ENCODE peak calls at places on chromosomes 3 and 15, in seven cellular contexts. J, N, R, L, Q, K and G are unnamed samples.

GRCh38 chr3:94349310-94349848 is 286.5 kb downstream of the NSUN3 start:
- DNase-seq in Q (no peak), K (no peak), L (no peak), N (no peak), R (no peak), J (no peak), G (no peak)

GRCh38 chr15:74808073-74808839 is 4.4 kb upstream of the LMAN1L start:
- DNase-seq in K (no peak), J (no peak), R (no peak), Q (no peak), N (peak), L (no peak), G (peak)

GRCh38 chr3:58497074-58497473 is 5.2 kb downstream of the KCTD6 start:
- DNase-seq in Q (no peak), N (peak), J (no peak), K (no peak), L (peak), R (peak), G (peak)

GRCh38 chr3:156776046-156776445 is 50.1 kb upstream of the LEKR1 start:
- DNase-seq in J (no peak), L (no peak), R (no peak), K (no peak), Q (no peak), N (no peak), G (no peak)

GRCh38 chr3:190532626-190533155 is 18.8 kb downstream of the IL1RAP start:
- DNase-seq in N (no peak), R (no peak), K (no peak), J (no peak), Q (no peak), L (no peak), G (no peak)

GRCh38 chr15:29097971-29098370 is 171.7 kb downstream of the NSMCE3 start:
- DNase-seq in N (no peak), K (no peak), J (no peak), Q (no peak), L (no peak), R (no peak), G (no peak)

GRCh38 chr15:31262143-31262530 is 64.5 kb upstream of the KLF13 start:
- DNase-seq in N (no peak), K (no peak), J (no peak), Q (no peak), R (no peak), L (no peak), G (no peak)

GRCh38 chr3:177597325-177598109 is 400.2 kb upstream of the TBL1XR1 start:
- DNase-seq in R (peak), L (peak), J (peak), Q (peak), K (no peak), N (peak), G (peak)

GRCh38 chr3:24332092-24332491 is 162.6 kb downstream of the THRB start:
- DNase-seq in L (no peak), N (no peak), R (no peak), K (no peak), Q (no peak), J (no peak), G (no peak)

GRCh38 chr3:69290006-69290405 is 95.9 kb downstream of the FRMD4B start:
- DNase-seq in L (peak), J (no peak), Q (no peak), R (no peak), K (no peak), N (no peak), G (no peak)

GRCh38 chr3:169528289-169528688 is 135.2 kb downstream of the MECOM start:
- DNase-seq in N (peak), K (no peak), L (no peak), Q (no peak), J (peak), R (peak), G (peak)

GRCh38 chr15:90234519-90234988 is 545 bp downstream of the GDPGP1 start:
- DNase-seq in L (peak), K (no peak), J (peak), Q (peak), R (peak), N (peak), G (peak)

GRCh38 chr15:59999558-60000112 is 4.5 kb upstream of the FOXB1 start:
- DNase-seq in N (no peak), J (no peak), Q (no peak), L (no peak), R (no peak), K (no peak), G (no peak)

GRCh38 chr15:72932461-72932860 is 119.8 kb upstream of the NEO1 start:
- DNase-seq in L (no peak), R (no peak), J (no peak), Q (no peak), K (no peak), N (no peak), G (no peak)

GRCh38 chr3:108552267-108553159 is 36.7 kb downstream of the CIP2A start:
- DNase-seq in K (no peak), J (peak), L (peak), N (peak), Q (peak), R (peak), G (peak)

GRCh38 chr3:115823083-115823482 is 199.8 kb downstream of the GAP43 start:
- DNase-seq in J (no peak), R (no peak), K (no peak), L (no peak), N (no peak), Q (no peak), G (no peak)

GRCh38 chr3:97125902-97126499 is 311.6 kb downstream of the EPHA6 start:
- DNase-seq in L (no peak), R (no peak), N (no peak), J (no peak), Q (no peak), K (no peak), G (no peak)

GRCh38 chr3:89113887-89114840 is 6.7 kb downstream of the EPHA3 start:
- DNase-seq in J (peak), K (peak), N (peak), L (peak), R (peak), Q (peak), G (peak)

GRCh38 chr3:43782541-43782940 is 91.8 kb downstream of the ABHD5 start:
- DNase-seq in L (no peak), Q (no peak), N (no peak), K (no peak), J (no peak), R (no peak), G (no peak)

GRCh38 chr3:120497318-120497717 is 46.5 kb upstream of the FSTL1 start:
- DNase-seq in K (no peak), Q (no peak), R (peak), J (peak), L (peak), N (peak), G (peak)

GRCh38 chr3:134197681-134198261 is 52.9 kb downstream of the RYK start:
- DNase-seq in N (peak), L (peak), J (peak), K (no peak), R (peak), Q (peak), G (peak)

GRCh38 chr3:78728406-78729145 is 1039.2 kb downstream of the ROBO1 start:
- DNase-seq in K (peak), L (peak), R (peak), N (peak), J (peak), Q (peak), G (peak)

GRCh38 chr15:74038707-74039655 is 43.4 kb downstream of the GOLGA6A start:
- DNase-seq in Q (no peak), J (peak), K (no peak), L (peak), N (peak), R (peak), G (peak)

GRCh38 chr3:141074529-141074928 is 23.4 kb downstream of the SPSB4 start:
- DNase-seq in N (no peak), K (no peak), R (no peak), Q (no peak), J (no peak), L (no peak), G (no peak)

GRCh38 chr3:24704496-24704895 is 209.8 kb upstream of the THRB start:
- DNase-seq in Q (no peak), N (peak), K (no peak), L (peak), J (peak), R (peak), G (peak)

GRCh38 chr3:160184655-160185054 is 40.6 kb upstream of the C3orf80 start:
- DNase-seq in L (peak), R (no peak), N (peak), Q (no peak), K (no peak), J (peak), G (peak)

GRCh38 chr15:55168350-55168974 is 28.3 kb downstream of the RSL24D1 start:
- DNase-seq in N (peak), K (no peak), R (peak), L (peak), Q (peak), J (peak), G (peak)

GRCh38 chr15:52105856-52106255 is 6.7 kb downstream of the BCL2L10 start:
- DNase-seq in J (no peak), N (no peak), K (no peak), Q (no peak), R (no peak), L (no peak), G (no peak)

GRCh38 chr15:52103217-52104207 is 9.1 kb downstream of the BCL2L10 start:
- DNase-seq in N (peak), J (peak), R (peak), L (peak), Q (peak), K (no peak), G (peak)

GRCh38 chr15:52106641-52107040 is 5.9 kb downstream of the BCL2L10 start:
- DNase-seq in N (no peak), K (no peak), L (no peak), Q (no peak), R (no peak), J (no peak), G (no peak)

GRCh38 chr15:52102468-52102867 is 10.1 kb downstream of the BCL2L10 start:
- DNase-seq in K (no peak), R (peak), Q (no peak), J (peak), L (peak), N (peak), G (peak)

GRCh38 chr15:52104532-52105004 is 8.0 kb downstream of the BCL2L10 start:
- DNase-seq in N (no peak), J (no peak), K (no peak), R (no peak), L (no peak), Q (no peak), G (no peak)
- TF ChIP-seq CTCF in N (no peak), J (no peak), K (no peak), R (no peak), L (no peak), Q (no peak), G (no peak)

GRCh38 chr3:129001101-129001816 is at the start of gene EFCC1:
- DNase-seq in Q (peak), N (no peak), R (peak), J (peak), L (no peak), K (peak), G (no peak)
- H3K4me3 ChIP-seq in Q (peak), N (no peak), R (peak), J (peak), L (peak), K (peak), G (peak)

GRCh38 chr3:66502267-66502874 is 1.5 kb upstream of the LRIG1 start:
- DNase-seq in J (no peak), N (no peak), K (no peak), Q (no peak), L (no peak), R (no peak), G (no peak)

GRCh38 chr3:66502981-66503380 is 2.2 kb upstream of the LRIG1 start:
- DNase-seq in R (no peak), J (no peak), N (no peak), L (no peak), Q (no peak), K (no peak), G (no peak)

GRCh38 chr3:66500575-66501482 is at the start of gene LRIG1:
- DNase-seq in K (peak), Q (peak), R (peak), N (peak), J (peak), L (peak), G (peak)

GRCh38 chr3:66499881-66500574 is 794 bp downstream of the LRIG1 start:
- DNase-seq in L (no peak), R (peak), N (peak), K (peak), J (peak), Q (peak), G (peak)

DNA sequence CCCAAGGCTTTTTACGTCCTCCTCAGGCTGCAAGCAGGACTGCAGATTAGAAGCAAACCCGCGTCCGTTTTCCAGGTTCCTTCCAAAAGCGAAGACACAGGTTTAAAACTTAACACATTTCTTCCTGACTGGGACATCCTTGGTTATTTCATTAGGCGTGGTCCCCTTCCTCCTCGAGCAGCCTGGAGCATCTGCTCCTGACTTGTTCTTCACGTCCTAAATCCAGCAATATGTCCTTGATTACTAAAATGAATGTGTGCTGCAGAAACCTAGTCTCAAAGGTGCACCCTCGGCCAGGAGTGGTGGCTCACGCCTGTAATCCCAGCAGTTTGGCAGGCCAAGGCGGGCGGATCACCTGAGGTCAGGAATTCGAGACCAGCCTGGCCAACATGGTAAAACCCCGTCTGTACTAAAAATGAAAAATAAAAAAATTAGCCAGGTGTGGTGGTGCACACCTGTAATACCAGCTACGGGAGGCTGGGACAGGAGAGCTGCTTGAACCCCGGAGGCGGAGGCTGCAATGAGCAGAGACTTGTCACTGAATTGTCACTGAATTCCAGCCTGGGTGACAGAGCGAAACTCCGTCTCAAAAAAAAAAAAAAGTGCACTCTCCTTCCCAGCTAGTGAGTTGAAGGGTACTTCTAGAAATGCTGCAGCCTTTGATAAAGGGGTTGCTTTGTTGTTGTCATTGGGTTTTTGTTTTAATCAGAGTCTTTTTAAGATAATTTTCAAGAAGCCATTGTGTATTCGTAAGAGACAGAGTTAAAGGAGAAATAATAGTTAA is 853 bp upstream of the LRIG1 start:
- DNase-seq in L (no peak), J (no peak), N (no peak), Q (no peak), R (no peak), K (no peak), G (no peak)
- TF ChIP-seq CTCF in L (peak), J (peak), N (peak), Q (no peak), R (peak), K (no peak), G (peak)

GRCh38 chr15:40104296-40104864 is 4.3 kb downstream of the BMF start:
- DNase-seq in K (no peak), R (no peak), Q (no peak), J (no peak), L (no peak), N (no peak), G (no peak)

GRCh38 chr15:40106203-40107161 is 2.2 kb downstream of the BMF start:
- DNase-seq in R (peak), K (no peak), L (peak), Q (peak), J (peak), N (peak), G (peak)

GRCh38 chr15:40104865-40105516 is 3.7 kb downstream of the BMF start:
- DNase-seq in K (peak), Q (peak), J (peak), N (peak), R (peak), L (peak), G (peak)

GRCh38 chr15:40103864-40104271 is 4.8 kb downstream of the BMF start:
- DNase-seq in J (no peak), L (no peak), N (no peak), R (no peak), K (no peak), Q (no peak), G (peak)

GRCh38 chr15:40105517-40106202 is 3.0 kb downstream of the BMF start:
- DNase-seq in K (no peak), J (no peak), N (no peak), R (no peak), Q (no peak), L (no peak), G (no peak)
- H3K4me3 ChIP-seq in K (peak), J (no peak), N (no peak), R (no peak), Q (no peak), L (no peak), G (no peak)

DNA sequence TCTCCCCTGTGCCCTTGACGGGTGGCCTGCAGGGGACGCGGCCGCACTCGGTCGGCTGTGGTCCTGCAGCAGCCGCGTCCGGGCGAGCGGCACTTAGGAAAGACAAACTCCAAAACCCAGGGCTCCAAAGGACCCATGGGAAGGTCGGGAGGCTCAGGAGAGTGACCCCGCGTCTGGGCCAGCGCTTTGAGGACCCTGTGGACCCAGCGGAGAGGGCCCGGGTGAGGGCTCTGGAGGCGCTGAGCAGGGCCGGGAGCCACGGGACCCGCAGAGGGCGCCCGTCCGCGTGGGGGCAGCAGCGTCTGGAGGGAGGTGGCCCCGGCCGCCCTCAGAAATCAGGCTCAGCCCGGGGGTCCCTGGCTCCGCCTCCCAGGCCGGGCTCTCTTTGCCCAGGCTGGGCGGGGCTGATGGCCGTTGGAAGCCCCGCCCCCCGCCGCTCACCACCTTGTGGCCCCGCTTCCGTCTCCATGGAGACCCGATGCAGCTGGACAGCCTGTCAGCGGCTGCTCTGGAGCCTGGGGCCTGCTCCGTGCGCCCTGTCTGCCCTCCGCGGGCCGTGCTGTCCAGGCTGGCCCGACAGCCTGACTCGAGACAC is 34.6 kb upstream of the RPL32 start:
- DNase-seq in J (peak), N (peak), Q (peak), R (peak), K (peak), L (peak), G (no peak)
- TF ChIP-seq CTCF in J (peak), N (no peak), Q (no peak), R (peak), K (peak), L (no peak), G (peak)

GRCh38 chr3:28114893-28115292 is 126.5 kb upstream of the CMC1 start:
- DNase-seq in L (no peak), Q (peak), R (no peak), N (no peak), K (no peak), J (no peak), G (no peak)

GRCh38 chr3:28117598-28117997 is 123.8 kb upstream of the CMC1 start:
- DNase-seq in K (no peak), J (no peak), Q (no peak), R (no peak), N (no peak), L (no peak), G (no peak)

GRCh38 chr3:28110884-28111283 is 130.5 kb upstream of the CMC1 start:
- DNase-seq in J (no peak), K (no peak), R (no peak), L (no peak), Q (no peak), N (no peak), G (no peak)

GRCh38 chr3:28118087-28118486 is 123.3 kb upstream of the CMC1 start:
- DNase-seq in Q (no peak), L (no peak), N (no peak), J (no peak), K (no peak), R (no peak), G (no peak)

GRCh38 chr3:28115316-28115715 is 126.1 kb upstream of the CMC1 start:
- DNase-seq in K (no peak), N (no peak), J (no peak), L (no peak), R (no peak), Q (no peak), G (no peak)
- H3K4me3 ChIP-seq in K (no peak), N (no peak), J (no peak), L (no peak), R (no peak), Q (no peak), G (no peak)

GRCh38 chr3:42632146-42632545 is 21.4 kb upstream of the ZBTB47 start:
- DNase-seq in N (peak), K (no peak), J (no peak), L (peak), Q (no peak), R (peak), G (peak)

GRCh38 chr3:42637001-42637400 is 16.5 kb upstream of the ZBTB47 start:
- DNase-seq in R (no peak), L (no peak), Q (no peak), J (no peak), K (no peak), N (no peak), G (no peak)

GRCh38 chr3:42638339-42638842 is 15.1 kb upstream of the ZBTB47 start:
- DNase-seq in J (no peak), N (no peak), R (no peak), Q (no peak), K (no peak), L (no peak), G (no peak)

GRCh38 chr3:42633544-42633943 is 20.0 kb upstream of the ZBTB47 start:
- DNase-seq in K (no peak), R (no peak), J (no peak), L (no peak), N (no peak), Q (no peak), G (no peak)

DNA sequence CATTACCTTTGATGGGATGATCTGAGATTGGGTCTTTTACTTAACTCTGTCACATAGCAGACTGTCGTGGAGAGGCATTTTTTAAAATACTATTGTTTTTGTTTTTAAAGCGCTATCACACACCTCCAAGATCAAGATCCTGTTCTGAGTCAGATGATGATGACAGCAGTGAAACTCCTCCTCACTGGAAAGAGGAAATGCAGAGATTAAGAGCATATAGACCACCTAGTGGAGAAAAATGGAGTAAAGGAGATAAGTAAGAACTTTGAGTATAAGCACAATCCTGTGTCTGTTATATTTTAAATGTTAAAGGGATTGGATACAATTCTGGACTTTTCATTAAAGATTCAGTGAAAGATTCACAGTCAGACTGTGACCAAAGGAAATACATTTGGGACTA is 18.4 kb upstream of the ZBTB47 start:
- DNase-seq in Q (no peak), N (peak), R (peak), J (peak), L (peak), K (no peak), G (peak)
- TF ChIP-seq CTCF in Q (no peak), N (no peak), R (no peak), J (peak), L (peak), K (no peak), G (peak)